ENCODE peak calls at places on chromosomes 13 and 19, in five cellular contexts. T, I, N, Q and K are unnamed samples.

GRCh38 chr13:46094478-46094877 is 10.4 kb downstream of the CPB2 start:
- DNase-seq in N (no peak), T (no peak), Q (no peak), I (no peak), K (no peak)

GRCh38 chr13:75587679-75588078 is 38.1 kb downstream of the UCHL3 start:
- DNase-seq in N (peak), I (peak), T (peak), Q (no peak), K (peak)

GRCh38 chr13:77544365-77544764 is 8.9 kb downstream of the SCEL start:
- DNase-seq in T (no peak), Q (no peak), I (no peak), N (no peak), K (peak)

GRCh38 chr19:12217332-12217731 is 54.4 kb downstream of the ZNF136 start:
- DNase-seq in I (no peak), N (no peak), T (no peak), Q (no peak), K (no peak)

GRCh38 chr13:99382428-99383133 is 75.4 kb upstream of the GPR183 start:
- DNase-seq in Q (no peak), N (peak), I (no peak), T (no peak), K (no peak)

GRCh38 chr19:45607071-45608029 is 5.3 kb upstream of the GPR4 start:
- DNase-seq in T (peak), Q (peak), I (peak), N (peak), K (peak)

GRCh38 chr13:34721631-34722144 is 220.4 kb upstream of the NBEA start:
- DNase-seq in I (no peak), T (no peak), Q (no peak), N (no peak), K (no peak)

GRCh38 chr13:28707629-28708427 is 10.9 kb downstream of the SLC46A3 start:
- DNase-seq in Q (no peak), N (no peak), T (no peak), I (peak), K (peak)

GRCh38 chr13:105735269-105735668 is 800.2 kb downstream of the EFNB2 start:
- DNase-seq in T (no peak), I (no peak), N (no peak), Q (no peak), K (peak)

GRCh38 chr13:35979378-35979911 is 151.7 kb downstream of the DCLK1 start:
- DNase-seq in N (no peak), T (peak), I (peak), Q (no peak), K (peak)

GRCh38 chr19:31955061-31955460 is 390.3 kb upstream of the ZNF507 start:
- DNase-seq in I (no peak), T (peak), N (no peak), Q (no peak), K (peak)

GRCh38 chr13:107927557-107927956 is 287.8 kb downstream of the LIG4 start:
- DNase-seq in Q (no peak), I (no peak), T (no peak), N (no peak), K (no peak)

GRCh38 chr19:4183967-4184717 is 1.7 kb downstream of the ANKRD24 start:
- DNase-seq in T (no peak), Q (no peak), N (no peak), I (no peak), K (no peak)

GRCh38 chr19:8307400-8307964 is 676 bp downstream of the CD320 start:
- DNase-seq in I (no peak), N (no peak), T (peak), Q (no peak), K (no peak)

GRCh38 chr19:27844261-27844660 is 1368.7 kb downstream of the UQCRFS1 start:
- DNase-seq in I (no peak), N (no peak), T (no peak), Q (no peak), K (no peak)

GRCh38 chr19:17337675-17338439 is 504 bp downstream of the GTPBP3 start:
- DNase-seq in Q (no peak), N (no peak), I (no peak), T (no peak), K (no peak)

GRCh38 chr13:42660367-42660965 is 86.5 kb downstream of the TNFSF11 start:
- DNase-seq in T (no peak), I (peak), Q (no peak), N (no peak), K (peak)

GRCh38 chr13:83881031-83881727 is 1.1 kb downstream of the SLITRK1 start:
- DNase-seq in I (no peak), T (no peak), N (no peak), Q (no peak), K (no peak)

GRCh38 chr19:31554360-31554759 is 205.1 kb upstream of the TSHZ3 start:
- DNase-seq in T (no peak), N (no peak), I (no peak), Q (no peak), K (no peak)

GRCh38 chr19:30856376-30856775 is 484.2 kb downstream of the ZNF536 start:
- DNase-seq in Q (no peak), I (no peak), N (no peak), T (no peak), K (no peak)

GRCh38 chr19:3576696-3577443 is 4.1 kb downstream of the HMG20B start:
- DNase-seq in N (peak), Q (no peak), I (peak), T (peak), K (peak)

GRCh38 chr13:44199627-44200207 is 173.9 kb upstream of the SERP2 start:
- DNase-seq in T (no peak), Q (no peak), I (no peak), N (no peak), K (no peak)

GRCh38 chr13:48526269-48526668 is 6.6 kb downstream of the RCBTB2 start:
- DNase-seq in N (no peak), Q (no peak), T (no peak), I (no peak), K (no peak)

GRCh38 chr13:93953856-93954255 is 525.6 kb downstream of the DCT start:
- DNase-seq in T (no peak), I (no peak), Q (no peak), N (no peak), K (no peak)

GRCh38 chr19:32896516-32897214 is 27.1 kb upstream of the SLC7A9 start:
- DNase-seq in I (peak), N (no peak), Q (no peak), T (no peak), K (no peak)

GRCh38 chr13:53250977-53251376 is 222.4 kb downstream of the OLFM4 start:
- DNase-seq in I (no peak), T (no peak), N (no peak), Q (no peak), K (no peak)

GRCh38 chr19:50275577-50276368 is 53.4 kb downstream of the KCNC3 start:
- DNase-seq in N (no peak), Q (no peak), T (no peak), I (no peak), K (no peak)

GRCh38 chr13:23510979-23511735 is 59.1 kb upstream of the TNFRSF19 start:
- DNase-seq in I (peak), T (peak), Q (no peak), N (no peak), K (peak)

DNA sequence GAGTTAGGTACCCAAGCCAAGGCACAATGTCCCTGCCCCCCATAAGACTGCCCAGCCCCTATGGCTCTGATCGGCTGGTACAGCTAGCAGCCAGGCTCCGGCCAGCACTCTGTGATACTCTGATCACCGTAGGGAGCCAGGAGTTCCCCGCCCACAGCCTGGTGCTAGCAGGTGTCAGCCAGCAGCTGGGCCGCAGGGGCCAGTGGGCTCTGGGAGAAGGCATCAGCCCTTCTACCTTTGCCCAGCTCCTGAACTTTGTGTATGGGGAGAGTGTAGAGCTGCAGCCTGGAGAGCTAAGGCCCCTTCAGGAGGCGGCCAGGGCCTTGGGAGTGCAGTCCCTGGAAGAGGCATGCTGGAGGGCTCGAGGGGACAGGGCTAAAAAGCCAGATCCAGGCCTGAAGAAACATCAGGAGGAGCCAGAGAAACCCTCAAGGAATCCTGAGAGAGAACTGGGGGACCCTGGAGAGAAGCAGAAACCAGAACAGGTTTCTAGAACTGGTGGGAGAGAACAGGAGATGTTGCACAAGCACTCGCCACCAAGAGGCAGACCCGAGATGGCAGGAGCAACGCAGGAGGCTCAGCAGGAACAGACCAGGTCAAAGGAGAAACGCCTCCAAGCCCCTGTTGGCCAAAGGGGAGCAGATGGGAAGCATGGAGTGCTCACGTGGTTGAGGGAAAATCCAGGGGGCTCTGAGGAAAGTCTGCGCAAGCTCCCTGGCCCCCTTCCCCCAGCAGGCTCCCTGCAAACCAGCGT is 3.0 kb upstream of the KMT2B start:
- DNase-seq in T (peak), I (no peak), Q (no peak), N (peak), K (no peak)
- H2AK5ac ChIP-seq in T (no peak), I (no peak), Q (peak), N (no peak), K (no peak)

GRCh38 chr13:51154029-51154555 is 43.0 kb upstream of the C13orf42 start:
- DNase-seq in I (peak), N (no peak), T (no peak), Q (no peak), K (peak)
- H3K18ac ChIP-seq in I (no peak), N (no peak), T (peak), Q (no peak), K (no peak)

GRCh38 chr13:39133781-39134180 is 95.5 kb downstream of the NHLRC3 start:
- DNase-seq in Q (no peak), I (no peak), N (no peak), T (no peak), K (no peak)

GRCh38 chr13:39132286-39132685 is 94.0 kb downstream of the NHLRC3 start:
- DNase-seq in I (no peak), N (no peak), Q (no peak), T (no peak), K (no peak)

GRCh38 chr13:39134574-39134973 is 96.3 kb downstream of the NHLRC3 start:
- DNase-seq in I (no peak), Q (no peak), N (no peak), T (no peak), K (no peak)

GRCh38 chr13:39129253-39129652 is 91.0 kb downstream of the NHLRC3 start:
- DNase-seq in N (no peak), I (no peak), Q (no peak), T (no peak), K (no peak)

GRCh38 chr13:39130298-39130697 is 92.0 kb downstream of the NHLRC3 start:
- DNase-seq in T (no peak), Q (peak), N (peak), I (no peak), K (no peak)
- H3K4me2 ChIP-seq in T (no peak), Q (no peak), N (no peak), I (no peak), K (no peak)

GRCh38 chr13:110404321-110404720 is 97.2 kb downstream of the COL4A2 start:
- DNase-seq in Q (no peak), T (no peak), N (no peak), I (no peak), K (no peak)
- H2AK5ac ChIP-seq in Q (no peak), T (no peak), N (no peak), I (peak), K (peak)

GRCh38 chr13:111153279-111153976 is 38.3 kb downstream of the ARHGEF7 start:
- DNase-seq in Q (peak), I (peak), T (peak), N (peak), K (peak)
- H3K18ac ChIP-seq in Q (peak), I (peak), T (peak), N (peak), K (peak)

GRCh38 chr13:97109256-97109655 is 112.9 kb upstream of the MBNL2 start:
- DNase-seq in T (no peak), I (no peak), N (no peak), Q (no peak), K (no peak)
- H3K4me2 ChIP-seq in T (no peak), I (no peak), N (no peak), Q (no peak), K (no peak)

GRCh38 chr19:19704836-19705235 is 28.1 kb downstream of the ZNF14 start:
- DNase-seq in I (no peak), T (no peak), Q (no peak), N (no peak), K (no peak)
- H2AK5ac ChIP-seq in I (no peak), T (no peak), Q (no peak), N (no peak), K (no peak)

DNA sequence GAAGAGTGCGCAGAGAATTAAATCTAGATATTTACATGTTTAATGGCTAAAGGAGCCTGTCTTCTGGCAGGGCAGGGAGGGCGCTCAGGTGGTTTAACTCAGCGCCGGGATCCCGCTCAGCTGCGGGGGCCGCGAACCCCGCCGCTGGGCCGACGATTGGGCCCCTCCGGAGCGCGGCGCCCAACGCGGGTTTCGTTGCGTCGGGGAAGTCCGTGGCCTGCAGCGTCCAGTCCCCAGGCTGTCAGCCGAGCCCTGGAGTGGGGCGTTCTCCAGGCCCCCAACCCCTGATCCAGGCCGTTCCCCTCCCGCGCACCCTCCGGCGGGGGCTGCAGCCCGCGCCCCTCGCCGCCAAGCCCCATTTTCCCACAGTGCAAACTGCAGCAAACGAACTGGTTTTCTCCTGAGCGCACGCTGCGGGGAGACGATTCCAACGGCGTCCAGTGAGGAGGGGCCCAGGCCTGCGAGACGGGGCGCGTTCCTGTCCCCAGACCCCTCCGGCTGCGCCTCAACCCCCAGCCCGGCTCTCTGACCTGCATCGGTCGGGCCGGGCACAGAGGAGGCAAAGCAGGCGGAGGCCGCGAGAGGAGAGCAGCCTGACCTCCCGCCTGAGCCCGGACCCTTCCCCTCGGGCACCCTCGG is 4.5 kb upstream of the ONECUT3 start:
- DNase-seq in I (no peak), Q (no peak), T (no peak), N (no peak), K (no peak)
- H3K18ac ChIP-seq in I (no peak), Q (peak), T (no peak), N (no peak), K (no peak)

DNA sequence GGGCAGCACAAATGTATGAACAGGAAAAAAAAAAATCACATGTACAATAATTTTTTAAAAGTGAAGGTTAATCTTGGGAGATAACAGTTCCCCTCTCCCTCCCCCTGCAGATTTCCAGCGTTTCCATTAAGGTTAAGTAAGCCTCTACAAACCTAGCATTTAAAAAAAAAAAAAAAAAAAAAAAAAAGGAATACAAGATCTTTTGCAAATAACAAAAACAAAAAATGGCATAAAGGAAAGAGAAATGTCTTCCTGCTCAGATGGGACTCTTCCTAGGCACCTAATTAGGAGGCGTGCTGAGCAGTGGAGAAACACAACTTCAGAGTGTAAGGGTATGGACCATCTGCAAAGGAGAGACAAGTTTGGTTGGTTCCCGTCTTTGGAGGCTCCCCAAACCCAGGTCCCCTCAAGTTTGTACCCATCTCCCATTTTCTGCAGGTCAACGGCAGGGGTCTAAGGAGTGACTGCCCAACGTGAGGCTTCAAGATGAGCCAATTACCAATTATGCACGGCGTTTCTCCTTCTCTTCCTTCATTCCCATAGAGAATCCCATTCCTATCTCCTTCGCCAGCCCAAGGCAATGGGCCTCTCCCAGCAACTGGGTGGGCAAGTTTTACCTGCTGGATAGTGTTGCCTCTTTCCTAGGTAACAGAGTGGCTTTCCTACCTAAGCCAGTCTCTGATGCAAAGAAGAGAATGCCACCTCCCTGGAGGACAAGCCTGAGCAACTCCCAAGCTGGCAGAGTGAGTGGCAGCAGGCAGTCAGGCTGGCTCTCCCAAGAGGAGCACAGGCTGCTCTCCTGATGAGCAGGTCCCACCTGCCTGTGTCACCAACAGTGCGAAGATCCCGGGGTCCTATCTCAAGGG is 5.1 kb upstream of the ECH1 start:
- DNase-seq in Q (no peak), N (no peak), T (no peak), I (no peak), K (no peak)
- H3K4me2 ChIP-seq in Q (no peak), N (no peak), T (no peak), I (no peak), K (no peak)

GRCh38 chr19:43532571-43532961 is 422 bp upstream of the ZNF575 start:
- DNase-seq in N (peak), T (no peak), I (no peak), Q (no peak), K (no peak)

GRCh38 chr19:43525836-43526771 is 897 bp downstream of the ETHE1 start:
- DNase-seq in N (peak), T (peak), Q (no peak), I (peak), K (peak)

GRCh38 chr19:43526884-43527859 is at the start of gene ETHE1:
- DNase-seq in T (peak), N (peak), Q (peak), I (peak), K (peak)

GRCh38 chr19:43524922-43525835 is 1.8 kb downstream of the ETHE1 start:
- DNase-seq in N (peak), T (peak), Q (no peak), I (peak), K (peak)

GRCh38 chr19:43527860-43528622 is 1.0 kb upstream of the ETHE1 start:
- DNase-seq in N (no peak), Q (no peak), T (no peak), I (no peak), K (peak)
- H2AK5ac ChIP-seq in N (no peak), Q (peak), T (no peak), I (peak), K (no peak)